ENCODE peak calls at places on chromosomes 12 and 14, in four cellular contexts. U is T-cell; S is naive thymus-derived CD8-positive, alpha-beta T cell; V is activated naive CD4-positive, alpha-beta T cell. W is an unnamed sample.
A peak's percentile ranks its signal among the peaks of the same experiment; 100 is the strongest.

GRCh38 chr14:70921669-70922068 is 14.4 kb downstream of the PCNX1 start:
- DNase-seq in U (no peak), V (no peak), S (no peak), W (no peak)

GRCh38 chr12:19546611-19547162 is 107.4 kb downstream of the AEBP2 start:
- DNase-seq in U (no peak), S (no peak), V (no peak), W (no peak)

GRCh38 chr12:52819731-52820510 is 6.0 kb upstream of the KRT4 start:
- DNase-seq in U (no peak), S (no peak), V (no peak), W (no peak)

GRCh38 chr12:5102806-5103205 is 59.1 kb downstream of the KCNA5 start:
- DNase-seq in U (no peak), V (no peak), S (no peak), W (no peak)

GRCh38 chr12:49198431-49199155 is 9.7 kb upstream of the TUBA1A start:
- DNase-seq in V (no peak), S (no peak), U (no peak), W (no peak)

GRCh38 chr14:61282746-61283145 is 1.6 kb upstream of the TMEM30B start:
- DNase-seq in S (no peak), U (no peak), V (no peak), W (no peak)

GRCh38 chr12:105933671-105934665 is 204.8 kb downstream of the NUAK1 start:
- DNase-seq in S (no peak), U (no peak), V (no peak), W (no peak)

GRCh38 chr14:76918751-76919421 is 92.7 kb downstream of the LRRC74A start:
- DNase-seq in S (no peak), U (no peak), V (no peak), W (no peak)

GRCh38 chr12:3034067-3034750 is 43.0 kb upstream of the TSPAN9 start:
- DNase-seq in S (peak; percentile 17), U (no peak), V (no peak), W (no peak)

GRCh38 chr14:52926994-52927393 is 23.9 kb downstream of the FERMT2 start:
- DNase-seq in S (no peak), U (no peak), V (no peak), W (no peak)

GRCh38 chr14:67722293-67722692 is 20.6 kb downstream of the RDH12 start:
- DNase-seq in S (no peak), U (no peak), V (no peak), W (no peak)

GRCh38 chr14:30270200-30271161 is 288.5 kb upstream of the G2E3 start:
- DNase-seq in U (peak; percentile 6), S (peak; percentile 7), V (no peak), W (no peak)

GRCh38 chr12:85277900-85278597 is 2.0 kb upstream of the ALX1 start:
- DNase-seq in S (no peak), U (no peak), V (no peak), W (no peak)

GRCh38 chr14:78142994-78143393 is 27.2 kb upstream of the NRXN3 start:
- DNase-seq in U (no peak), V (no peak), S (no peak), W (no peak)

GRCh38 chr14:77158175-77158908 is 16.8 kb upstream of the ZDHHC22 start:
- DNase-seq in S (no peak), U (no peak), V (no peak), W (no peak)

GRCh38 chr12:71594214-71594948 is 69.3 kb downstream of the ZFC3H1 start:
- DNase-seq in V (no peak), U (no peak), S (no peak), W (no peak)

GRCh38 chr12:49979061-49979586 is 6.4 kb downstream of the AQP6 start:
- DNase-seq in V (no peak), U (no peak), S (no peak), W (no peak)

GRCh38 chr12:112887542-112887941 is 19.2 kb upstream of the OAS1 start:
- DNase-seq in U (no peak), S (no peak), V (no peak), W (no peak)

GRCh38 chr14:85701763-85702162 is 171.8 kb downstream of the FLRT2 start:
- DNase-seq in V (no peak), S (no peak), U (no peak), W (peak; percentile 56)

GRCh38 chr12:52949413-52950331 is 754 bp downstream of the KRT18 start:
- DNase-seq in S (no peak), U (no peak), V (no peak), W (no peak)

GRCh38 chr12:20476551-20476950 is 108.2 kb downstream of the PDE3A start:
- DNase-seq in V (no peak), U (no peak), S (no peak), W (no peak)

GRCh38 chr12:64757778-64758177 is 1.4 kb downstream of the GNS start:
- DNase-seq in S (no peak), U (no peak), V (no peak), W (no peak)

GRCh38 chr14:82052778-82053177 is 519.1 kb upstream of the SEL1L start:
- DNase-seq in U (no peak), S (no peak), V (no peak), W (no peak)

GRCh38 chr14:72894623-72895378 is 900 bp upstream of the DPF3 start:
- DNase-seq in S (no peak), V (no peak), U (no peak), W (no peak)

GRCh38 chr12:124938606-124939427 is 24.4 kb upstream of the UBC start:
- DNase-seq in U (peak; percentile 48), V (no peak), S (peak; percentile 41), W (no peak)